ENCODE peak calls at places on chromosome 19, in nine cellular contexts. A, S, D, E, L, V, F, Y and X are unnamed samples.

GRCh38 chr19:33580026-33580644 is 41.6 kb upstream of the CHST8 start:
- DNase-seq in A (no peak), S (no peak), D (no peak), E (no peak), L (peak; percentile 55), V (peak; percentile 60), F (no peak), Y (no peak), X (no peak)

GRCh38 chr19:39253374-39254149 is 4.9 kb upstream of the IFNL4 start:
- DNase-seq in A (no peak), S (no peak), D (no peak), E (no peak), L (no peak), V (no peak), F (no peak), Y (no peak), X (no peak)

GRCh38 chr19:29966594-29967249 is 24.7 kb downstream of the URI1 start:
- DNase-seq in A (peak; percentile 15), S (peak; percentile 8), D (no peak), E (peak; percentile 57), L (no peak), V (no peak), F (no peak), Y (peak; percentile 49), X (no peak)

GRCh38 chr19:6752257-6753177 is 13.0 kb downstream of the TRIP10 start:
- DNase-seq in A (peak; percentile 48), S (peak; percentile 91), D (no peak), E (no peak), L (peak; percentile 61), V (no peak), F (no peak), Y (no peak), X (peak; percentile 14)

GRCh38 chr19:6674868-6675305 is 4.9 kb upstream of the TNFSF14 start:
- DNase-seq in A (no peak), S (peak; percentile 88), D (peak; percentile 79), E (peak; percentile 28), L (peak; percentile 74), V (no peak), F (peak; percentile 49), Y (peak; percentile 60), X (peak; percentile 87)

GRCh38 chr19:17526922-17527321 is 15.5 kb downstream of the PGLS start:
- DNase-seq in A (no peak), S (no peak), D (no peak), E (no peak), L (no peak), V (no peak), F (no peak), Y (no peak), X (peak; percentile 79)

GRCh38 chr19:17610384-17610783 is 54.9 kb downstream of the COLGALT1 start:
- DNase-seq in A (no peak), S (peak; percentile 70), D (no peak), E (peak; percentile 13), L (no peak), V (no peak), F (no peak), Y (peak; percentile 49), X (peak; percentile 75)

GRCh38 chr19:49515767-49516166 is 3.3 kb downstream of the FCGRT start:
- DNase-seq in A (no peak), S (no peak), D (peak; percentile 77), E (peak; percentile 41), L (peak; percentile 55), V (no peak), F (peak; percentile 62), Y (no peak), X (no peak)

GRCh38 chr19:55640577-55641375 is at the start of gene ZNF580:
- DNase-seq in A (peak; percentile 73), S (peak; percentile 75), D (peak; percentile 86), E (peak; percentile 80), L (peak; percentile 68), V (peak; percentile 32), F (peak; percentile 76), Y (peak; percentile 91), X (peak; percentile 82)

GRCh38 chr19:4557971-4558941 is 1.2 kb downstream of the SEMA6B start:
- DNase-seq in A (peak; percentile 50), S (peak; percentile 67), D (no peak), E (no peak), L (no peak), V (no peak), F (no peak), Y (no peak), X (peak; percentile 79)

GRCh38 chr19:4559569-4559968 is at the start of gene SEMA6B:
- DNase-seq in A (no peak), S (no peak), D (peak; percentile 84), E (no peak), L (peak; percentile 71), V (no peak), F (peak; percentile 54), Y (peak; percentile 74), X (no peak)

GRCh38 chr19:4555657-4556561 is 3.6 kb downstream of the SEMA6B start:
- DNase-seq in A (no peak), S (peak; percentile 83), D (no peak), E (no peak), L (no peak), V (no peak), F (no peak), Y (no peak), X (no peak)

GRCh38 chr19:4556574-4557185 is 2.8 kb downstream of the SEMA6B start:
- DNase-seq in A (peak; percentile 42), S (peak; percentile 80), D (peak; percentile 73), E (no peak), L (peak; percentile 77), V (no peak), F (no peak), Y (no peak), X (peak; percentile 67)

DNA sequence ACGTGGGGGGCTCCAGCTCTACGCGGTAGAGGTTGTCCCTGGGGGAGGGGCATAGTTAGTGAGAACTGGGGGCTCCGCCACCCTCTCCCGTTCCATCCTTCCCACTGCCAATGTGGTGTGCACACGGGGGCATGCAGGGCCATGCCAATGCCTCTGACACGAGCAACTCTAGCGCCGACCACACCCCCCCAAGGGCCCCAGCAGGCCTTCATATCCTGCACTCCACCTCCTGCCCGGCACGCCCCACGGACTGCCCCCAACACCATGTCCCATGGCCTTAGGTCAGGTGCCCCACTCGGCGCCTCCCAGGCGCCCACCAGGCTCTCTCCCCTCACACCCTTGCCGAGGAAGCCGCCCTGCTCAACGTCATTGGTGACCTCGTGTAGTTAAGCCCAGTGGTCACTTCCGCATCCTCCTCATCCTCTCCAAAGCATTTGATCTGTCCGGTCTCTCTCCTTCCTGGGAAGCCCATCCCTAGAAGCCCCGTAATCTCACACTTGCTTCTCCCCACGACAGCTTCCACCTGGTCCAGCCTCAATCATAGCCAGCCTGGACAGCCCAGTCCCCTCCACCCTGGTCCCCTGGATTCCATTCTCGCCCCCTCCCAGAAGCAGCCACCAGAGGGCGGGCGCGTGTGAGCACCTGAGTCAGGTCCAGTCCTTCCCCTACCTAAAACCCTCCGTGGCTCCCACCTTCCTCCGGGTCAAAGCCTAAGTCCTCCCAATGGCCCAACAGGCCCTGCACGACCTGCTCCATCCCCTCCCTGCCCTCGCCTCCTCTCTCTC is 2.1 kb downstream of the SEMA6B start:
- DNase-seq in A (no peak), S (peak; percentile 48), D (no peak), E (no peak), L (no peak), V (no peak), F (no peak), Y (no peak), X (no peak)
- TF ChIP-seq CTCF in A (peak; percentile 16), S (peak; percentile 50), D (no peak), E (no peak), L (no peak), V (no peak), F (no peak), Y (peak; percentile 15), X (peak; percentile 12)

GRCh38 chr19:30969586-30969985 is 379.6 kb downstream of the TSHZ3 start:
- DNase-seq in A (no peak), S (no peak), D (no peak), E (peak; percentile 2), L (no peak), V (no peak), F (no peak), Y (no peak), X (no peak)
- TF ChIP-seq CTCF in A (no peak), S (no peak), D (no peak), E (no peak), L (no peak), V (no peak), F (no peak), Y (no peak), X (no peak)

GRCh38 chr19:10898633-10899032 is 27.3 kb downstream of the CARM1 start:
- DNase-seq in A (no peak), S (no peak), D (no peak), E (no peak), L (no peak), V (no peak), F (no peak), Y (no peak), X (no peak)

GRCh38 chr19:10896851-10897526 is 25.6 kb downstream of the CARM1 start:
- DNase-seq in A (no peak), S (no peak), D (no peak), E (no peak), L (no peak), V (peak; percentile 71), F (no peak), Y (peak; percentile 58), X (no peak)

GRCh38 chr19:10895363-10895762 is 24.0 kb downstream of the CARM1 start:
- DNase-seq in A (no peak), S (no peak), D (no peak), E (no peak), L (no peak), V (no peak), F (no peak), Y (no peak), X (no peak)

GRCh38 chr19:10894911-10895213 is 23.5 kb downstream of the CARM1 start:
- DNase-seq in A (no peak), S (peak; percentile 35), D (no peak), E (no peak), L (no peak), V (no peak), F (no peak), Y (no peak), X (no peak)

DNA sequence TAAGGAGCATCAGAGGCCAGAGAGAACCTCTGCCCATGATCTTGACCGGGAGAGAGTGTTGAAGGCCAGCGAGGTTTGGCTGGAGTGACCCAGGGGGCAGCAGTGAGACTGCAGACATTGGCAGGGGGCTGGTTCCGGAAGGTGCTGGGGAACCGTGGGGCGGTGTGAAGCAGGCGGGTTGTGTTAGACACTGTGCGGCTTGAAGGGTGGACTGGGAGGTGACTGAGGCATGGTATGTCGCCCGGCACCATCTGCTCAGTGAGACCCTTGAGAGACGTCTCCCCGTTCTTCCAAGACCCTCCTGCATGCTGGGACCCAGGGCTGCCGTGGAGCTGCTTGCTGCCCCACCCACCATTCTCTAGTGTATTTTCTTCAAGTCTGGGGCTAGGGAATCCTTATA is 24.6 kb downstream of the CARM1 start:
- DNase-seq in A (no peak), S (peak; percentile 74), D (no peak), E (no peak), L (no peak), V (no peak), F (no peak), Y (no peak), X (no peak)
- TF ChIP-seq CTCF in A (peak; percentile 26), S (peak; percentile 47), D (no peak), E (no peak), L (no peak), V (no peak), F (peak; percentile 25), Y (peak; percentile 18), X (no peak)

DNA sequence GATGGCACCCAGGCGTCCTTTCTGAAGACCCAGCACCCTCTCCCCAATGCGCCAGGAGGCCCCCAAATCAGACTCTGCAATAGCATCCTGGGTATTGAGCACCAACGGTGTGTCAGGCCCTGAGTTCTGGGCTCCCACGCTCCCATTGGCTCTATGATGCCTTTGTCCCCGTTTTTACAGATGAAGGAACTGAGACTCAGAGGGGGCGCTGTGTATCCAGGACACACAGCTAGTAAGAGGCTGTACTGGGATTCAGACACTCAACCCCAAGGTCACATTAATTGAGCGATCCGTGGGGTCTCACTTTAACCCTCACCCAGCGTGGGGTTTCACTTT is 42.5 kb downstream of the CYP4F22 start:
- DNase-seq in A (no peak), S (peak; percentile 27), D (no peak), E (no peak), L (no peak), V (no peak), F (no peak), Y (no peak), X (peak; percentile 45)
- TF ChIP-seq CTCF in A (peak; percentile 23), S (peak; percentile 20), D (no peak), E (no peak), L (no peak), V (no peak), F (no peak), Y (peak; percentile 19), X (no peak)